ENCODE peak calls at places on chromosomes 13 and 19, in seven cellular contexts. One of them, this sample, is unnamed.

GRCh38 chr13:27979001-27979643 is 9.4 kb downstream of the URAD start:
- DNase-seq in AG04450: no peak
- DNase-seq in HepG2: no peak
- DNase-seq in Peyer's patch: peak; percentile 46
- DNase-seq in transverse colon: peak; percentile 42
- DNase-seq in psoas muscle: no peak
- DNase-seq in CD8-positive, alpha-beta T cell: no peak
- DNase-seq in this sample: no peak

GRCh38 chr19:43594710-43595604 is 977 bp downstream of the IRGQ start:
- DNase-seq in HepG2: peak; percentile 47
- DNase-seq in psoas muscle: peak; percentile 72
- DNase-seq in transverse colon: peak; percentile 62
- DNase-seq in Peyer's patch: peak; percentile 78
- DNase-seq in AG04450: no peak
- DNase-seq in CD8-positive, alpha-beta T cell: peak; percentile 77
- DNase-seq in this sample: peak; percentile 77

GRCh38 chr19:53085496-53085895 is 17.7 kb downstream of the ZNF160 start:
- DNase-seq in AG04450: no peak
- DNase-seq in CD8-positive, alpha-beta T cell: no peak
- DNase-seq in psoas muscle: no peak
- DNase-seq in HepG2: no peak
- DNase-seq in transverse colon: no peak
- DNase-seq in Peyer's patch: no peak
- DNase-seq in this sample: no peak

GRCh38 chr13:60267498-60268202 is 103.9 kb upstream of the DIAPH3 start:
- DNase-seq in AG04450: no peak
- DNase-seq in Peyer's patch: peak; percentile 51
- DNase-seq in HepG2: no peak
- DNase-seq in CD8-positive, alpha-beta T cell: peak; percentile 56
- DNase-seq in psoas muscle: no peak
- DNase-seq in transverse colon: peak; percentile 13
- DNase-seq in this sample: no peak

GRCh38 chr19:45653634-45654033 is 14.4 kb upstream of the GIPR start:
- DNase-seq in AG04450: no peak
- DNase-seq in Peyer's patch: no peak
- DNase-seq in psoas muscle: no peak
- DNase-seq in CD8-positive, alpha-beta T cell: no peak
- DNase-seq in HepG2: no peak
- DNase-seq in transverse colon: no peak
- DNase-seq in this sample: peak; percentile 6

GRCh38 chr19:21117041-21117907 is 24.6 kb upstream of the ZNF431 start:
- DNase-seq in CD8-positive, alpha-beta T cell: no peak
- DNase-seq in transverse colon: no peak
- DNase-seq in AG04450: no peak
- DNase-seq in psoas muscle: no peak
- DNase-seq in Peyer's patch: no peak
- DNase-seq in HepG2: no peak
- DNase-seq in this sample: no peak

GRCh38 chr19:2385053-2385721 is 25.1 kb downstream of the TMPRSS9 start:
- DNase-seq in psoas muscle: peak; percentile 70
- DNase-seq in CD8-positive, alpha-beta T cell: no peak
- DNase-seq in transverse colon: peak; percentile 51
- DNase-seq in HepG2: peak; percentile 81
- DNase-seq in Peyer's patch: peak; percentile 75
- DNase-seq in AG04450: peak; percentile 27
- DNase-seq in this sample: no peak

GRCh38 chr19:36331353-36332228 is 47.4 kb downstream of the ZFP14 start:
- DNase-seq in psoas muscle: peak; percentile 83
- DNase-seq in HepG2: no peak
- DNase-seq in Peyer's patch: peak; percentile 90
- DNase-seq in CD8-positive, alpha-beta T cell: peak; percentile 74
- DNase-seq in AG04450: peak; percentile 84
- DNase-seq in transverse colon: peak; percentile 68
- DNase-seq in this sample: peak; percentile 93

GRCh38 chr13:36345438-36346221 is 564 bp downstream of the SPART start:
- DNase-seq in CD8-positive, alpha-beta T cell: peak; percentile 39
- DNase-seq in HepG2: peak; percentile 35
- DNase-seq in psoas muscle: peak; percentile 68
- DNase-seq in AG04450: peak; percentile 54
- DNase-seq in transverse colon: peak; percentile 60
- DNase-seq in Peyer's patch: peak; percentile 82
- DNase-seq in this sample: peak; percentile 75

GRCh38 chr13:37369618-37370017 is 228.9 kb downstream of the POSTN start:
- DNase-seq in Peyer's patch: no peak
- DNase-seq in CD8-positive, alpha-beta T cell: no peak
- DNase-seq in transverse colon: no peak
- DNase-seq in AG04450: peak; percentile 20
- DNase-seq in psoas muscle: no peak
- DNase-seq in HepG2: no peak
- DNase-seq in this sample: no peak

GRCh38 chr13:29577135-29578051 is 18.1 kb downstream of the SLC7A1 start:
- DNase-seq in transverse colon: no peak
- DNase-seq in CD8-positive, alpha-beta T cell: no peak
- DNase-seq in AG04450: no peak
- DNase-seq in HepG2: no peak
- DNase-seq in Peyer's patch: no peak
- DNase-seq in psoas muscle: no peak
- DNase-seq in this sample: no peak

GRCh38 chr13:73370066-73370465 is 311.3 kb downstream of the KLF5 start:
- DNase-seq in psoas muscle: no peak
- DNase-seq in AG04450: no peak
- DNase-seq in transverse colon: no peak
- DNase-seq in HepG2: no peak
- DNase-seq in Peyer's patch: no peak
- DNase-seq in CD8-positive, alpha-beta T cell: no peak
- DNase-seq in this sample: no peak

GRCh38 chr19:30070198-30070969 is 128.3 kb downstream of the URI1 start:
- DNase-seq in Peyer's patch: peak; percentile 25
- DNase-seq in HepG2: no peak
- DNase-seq in psoas muscle: peak; percentile 31
- DNase-seq in AG04450: no peak
- DNase-seq in CD8-positive, alpha-beta T cell: no peak
- DNase-seq in transverse colon: peak; percentile 4
- DNase-seq in this sample: no peak

GRCh38 chr19:35458821-35459391 is 10.8 kb downstream of the FFAR2 start:
- DNase-seq in HepG2: peak; percentile 92
- DNase-seq in CD8-positive, alpha-beta T cell: no peak
- DNase-seq in transverse colon: no peak
- DNase-seq in AG04450: no peak
- DNase-seq in psoas muscle: no peak
- DNase-seq in Peyer's patch: peak; percentile 69
- DNase-seq in this sample: no peak

GRCh38 chr13:113216165-113217056 is 7.0 kb downstream of the CUL4A start:
- DNase-seq in transverse colon: peak; percentile 26
- DNase-seq in AG04450: no peak
- DNase-seq in HepG2: peak; percentile 45
- DNase-seq in psoas muscle: peak; percentile 81
- DNase-seq in Peyer's patch: no peak
- DNase-seq in CD8-positive, alpha-beta T cell: no peak
- DNase-seq in this sample: peak; percentile 75

GRCh38 chr13:114067886-114068722 is 64.3 kb downstream of the RASA3 start:
- DNase-seq in psoas muscle: peak; percentile 46
- DNase-seq in AG04450: no peak
- DNase-seq in transverse colon: peak; percentile 72
- DNase-seq in HepG2: no peak
- DNase-seq in Peyer's patch: peak; percentile 84
- DNase-seq in CD8-positive, alpha-beta T cell: peak; percentile 72
- DNase-seq in this sample: peak; percentile 55

GRCh38 chr13:114016321-114017027 is 42.6 kb upstream of the C13orf46 start:
- DNase-seq in HepG2: no peak
- DNase-seq in AG04450: no peak
- DNase-seq in psoas muscle: no peak
- DNase-seq in transverse colon: no peak
- DNase-seq in CD8-positive, alpha-beta T cell: no peak
- DNase-seq in Peyer's patch: no peak
- DNase-seq in this sample: peak; percentile 38

GRCh38 chr13:33519561-33520479 is 234.3 kb upstream of the STARD13 start:
- DNase-seq in psoas muscle: no peak
- DNase-seq in transverse colon: no peak
- DNase-seq in Peyer's patch: no peak
- DNase-seq in CD8-positive, alpha-beta T cell: no peak
- DNase-seq in AG04450: peak; percentile 78
- DNase-seq in HepG2: no peak
- DNase-seq in this sample: no peak

GRCh38 chr13:60158321-60158801 is 5.4 kb downstream of the DIAPH3 start:
- DNase-seq in transverse colon: no peak
- DNase-seq in AG04450: no peak
- DNase-seq in HepG2: no peak
- DNase-seq in Peyer's patch: no peak
- DNase-seq in psoas muscle: no peak
- DNase-seq in CD8-positive, alpha-beta T cell: no peak
- DNase-seq in this sample: no peak

GRCh38 chr19:791605-792360 is 5.5 kb upstream of the PTBP1 start:
- DNase-seq in HepG2: no peak
- DNase-seq in Peyer's patch: no peak
- DNase-seq in CD8-positive, alpha-beta T cell: no peak
- DNase-seq in psoas muscle: no peak
- DNase-seq in AG04450: no peak
- DNase-seq in transverse colon: no peak
- DNase-seq in this sample: no peak

GRCh38 chr19:32018014-32018413 is 327.4 kb upstream of the ZNF507 start:
- DNase-seq in transverse colon: peak; percentile 19
- DNase-seq in AG04450: no peak
- DNase-seq in CD8-positive, alpha-beta T cell: no peak
- DNase-seq in Peyer's patch: no peak
- DNase-seq in psoas muscle: no peak
- DNase-seq in HepG2: no peak
- DNase-seq in this sample: no peak

GRCh38 chr19:16585808-16586476 is 13.7 kb upstream of the SLC35E1 start:
- DNase-seq in HepG2: no peak
- DNase-seq in psoas muscle: no peak
- DNase-seq in Peyer's patch: peak; percentile 81
- DNase-seq in CD8-positive, alpha-beta T cell: no peak
- DNase-seq in transverse colon: peak; percentile 62
- DNase-seq in AG04450: no peak
- DNase-seq in this sample: no peak

GRCh38 chr19:40284501-40285352 is at the start of gene AKT2:
- DNase-seq in AG04450: peak; percentile 8
- DNase-seq in transverse colon: no peak
- DNase-seq in HepG2: no peak
- DNase-seq in Peyer's patch: peak; percentile 80
- DNase-seq in CD8-positive, alpha-beta T cell: peak; percentile 95
- DNase-seq in psoas muscle: no peak
- DNase-seq in this sample: peak; percentile 70

GRCh38 chr19:9431475-9431874 is 3.9 kb downstream of the ZNF266 start:
- DNase-seq in AG04450: no peak
- DNase-seq in transverse colon: no peak
- DNase-seq in psoas muscle: no peak
- DNase-seq in HepG2: no peak
- DNase-seq in CD8-positive, alpha-beta T cell: peak; percentile 54
- DNase-seq in Peyer's patch: no peak
- DNase-seq in this sample: no peak

GRCh38 chr19:28595722-28596121 is 617.2 kb downstream of the UQCRFS1 start:
- DNase-seq in HepG2: no peak
- DNase-seq in transverse colon: no peak
- DNase-seq in AG04450: no peak
- DNase-seq in Peyer's patch: no peak
- DNase-seq in CD8-positive, alpha-beta T cell: no peak
- DNase-seq in psoas muscle: no peak
- DNase-seq in this sample: no peak

GRCh38 chr13:100314132-100314910 is 225.4 kb downstream of the PCCA start:
- DNase-seq in transverse colon: no peak
- DNase-seq in HepG2: peak; percentile 96
- DNase-seq in CD8-positive, alpha-beta T cell: no peak
- DNase-seq in AG04450: no peak
- DNase-seq in psoas muscle: no peak
- DNase-seq in Peyer's patch: no peak
- DNase-seq in this sample: no peak

GRCh38 chr19:13505761-13506549 is at the start of gene CACNA1A:
- DNase-seq in Peyer's patch: no peak
- DNase-seq in psoas muscle: no peak
- DNase-seq in transverse colon: no peak
- DNase-seq in CD8-positive, alpha-beta T cell: no peak
- DNase-seq in AG04450: no peak
- DNase-seq in HepG2: no peak
- DNase-seq in this sample: no peak
- H3K27me3 ChIP-seq in Peyer's patch: no peaks in the 10 kb centered on the region
- H3K27me3 ChIP-seq in psoas muscle: peaks cover 20% of the 10 kb centered on the region
- H3K27me3 ChIP-seq in transverse colon: peaks cover 80% of the 10 kb centered on the region
- H3K27me3 ChIP-seq in CD8-positive, alpha-beta T cell: peaks cover 15% of the 10 kb centered on the region
- H3K27me3 ChIP-seq in AG04450: peaks cover 13% of the 10 kb centered on the region
- H3K27me3 ChIP-seq in HepG2: peaks cover 3% of the 10 kb centered on the region
- H3K27me3 ChIP-seq in this sample: peaks cover 2% of the 10 kb centered on the region

DNA sequence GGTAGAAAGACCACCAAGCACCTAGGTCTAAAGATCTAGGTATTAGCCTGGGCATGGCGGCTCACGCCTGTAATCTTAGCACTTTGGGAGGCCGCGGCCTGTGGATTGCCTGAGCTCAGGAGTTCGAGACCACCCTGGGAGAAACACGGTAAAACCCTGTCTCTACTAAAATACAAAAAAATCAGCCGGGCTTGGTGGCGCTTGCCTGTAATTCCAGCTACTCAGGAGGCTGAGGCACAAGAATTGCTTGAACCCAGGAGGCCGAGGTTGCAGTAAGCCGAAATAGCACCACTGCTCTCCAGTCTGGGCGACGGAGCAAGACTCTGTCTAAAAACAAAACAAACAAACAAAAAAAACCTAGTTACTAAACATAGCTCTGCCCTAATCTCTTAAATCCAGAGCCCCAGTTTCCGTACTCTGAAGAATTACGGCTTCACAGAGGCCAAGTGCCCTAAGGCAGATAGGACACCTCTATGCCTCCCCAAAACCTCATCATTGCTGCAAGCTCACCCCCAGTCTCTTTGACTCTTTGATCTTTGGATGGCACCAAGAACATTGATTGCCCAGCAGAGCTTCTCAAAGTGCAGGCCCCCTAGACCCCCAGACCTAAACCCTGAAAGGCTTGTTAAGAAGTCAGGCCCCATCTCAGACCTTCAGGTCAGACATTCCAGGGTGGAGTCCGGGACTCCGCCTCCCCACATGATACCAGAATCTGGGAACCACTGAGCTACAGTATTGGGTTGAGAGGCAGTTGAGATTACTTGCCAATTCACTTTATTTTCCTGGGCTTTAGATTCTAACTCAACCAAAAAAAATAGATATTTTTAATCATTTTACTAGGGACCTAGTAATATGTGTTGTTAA is 2.8 kb downstream of the COL4A2 start:
- DNase-seq in transverse colon: no peak
- DNase-seq in AG04450: no peak
- DNase-seq in HepG2: no peak
- DNase-seq in Peyer's patch: peak; percentile 22
- DNase-seq in CD8-positive, alpha-beta T cell: no peak
- DNase-seq in psoas muscle: no peak
- DNase-seq in this sample: no peak
- H3K27me3 ChIP-seq in transverse colon: peaks cover 37% of the 10 kb centered on the region
- H3K27me3 ChIP-seq in AG04450: no peaks in the 10 kb centered on the region
- H3K27me3 ChIP-seq in HepG2: peaks cover 7% of the 10 kb centered on the region
- H3K27me3 ChIP-seq in Peyer's patch: no peaks in the 10 kb centered on the region
- H3K27me3 ChIP-seq in CD8-positive, alpha-beta T cell: no peaks in the 10 kb centered on the region
- H3K27me3 ChIP-seq in psoas muscle: peaks cover 13% of the 10 kb centered on the region
- H3K27me3 ChIP-seq in this sample: no peaks in the 10 kb centered on the region

GRCh38 chr19:48696353-48697010 is 711 bp downstream of the FUT2 start:
- DNase-seq in transverse colon: peak; percentile 41
- DNase-seq in Peyer's patch: no peak
- DNase-seq in AG04450: no peak
- DNase-seq in psoas muscle: no peak
- DNase-seq in CD8-positive, alpha-beta T cell: no peak
- DNase-seq in HepG2: no peak
- DNase-seq in this sample: no peak
- H3K27me3 ChIP-seq in transverse colon: peaks cover 3% of the 10 kb centered on the region
- H3K27me3 ChIP-seq in Peyer's patch: no peaks in the 10 kb centered on the region
- H3K27me3 ChIP-seq in AG04450: peaks cover 14% of the 10 kb centered on the region
- H3K27me3 ChIP-seq in psoas muscle: peaks cover 5% of the 10 kb centered on the region
- H3K27me3 ChIP-seq in CD8-positive, alpha-beta T cell: no peaks in the 10 kb centered on the region
- H3K27me3 ChIP-seq in HepG2: peaks cover 3% of the 10 kb centered on the region
- H3K27me3 ChIP-seq in this sample: no peaks in the 10 kb centered on the region

GRCh38 chr19:42175952-42176648 is 41.4 kb downstream of the DEDD2 start:
- DNase-seq in HepG2: no peak
- DNase-seq in CD8-positive, alpha-beta T cell: no peak
- DNase-seq in AG04450: no peak
- DNase-seq in transverse colon: no peak
- DNase-seq in Peyer's patch: peak; percentile 53
- DNase-seq in psoas muscle: no peak
- DNase-seq in this sample: peak; percentile 60
- H3K27me3 ChIP-seq in HepG2: peaks cover 4% of the 10 kb centered on the region
- H3K27me3 ChIP-seq in CD8-positive, alpha-beta T cell: no peaks in the 10 kb centered on the region
- H3K27me3 ChIP-seq in AG04450: peaks cover 73% of the 10 kb centered on the region
- H3K27me3 ChIP-seq in transverse colon: peaks cover 78% of the 10 kb centered on the region
- H3K27me3 ChIP-seq in Peyer's patch: no peaks in the 10 kb centered on the region
- H3K27me3 ChIP-seq in psoas muscle: peaks cover 28% of the 10 kb centered on the region
- H3K27me3 ChIP-seq in this sample: no peaks in the 10 kb centered on the region

This sample was measured in right cardiac atrium.